ENCODE peak calls at places on chromosomes 12 and 14, in seven cellular contexts. A is small intestine; F is ovary; D is transverse colon; X is CD8-positive, alpha-beta memory T cell; U is heart right ventricle; I is spleen. M is an unnamed sample. For H3K4me1, the result is how much of the 10 kb centered on the place peaks cover.

GRCh38 chr12:16604853-16605252 is 1.1 kb downstream of the LMO3 start:
- DNase-seq in I (no peak), F (no peak), U (peak), A (no peak), D (no peak), X (no peak), M (no peak)

GRCh38 chr12:54153586-54153985 is 35.2 kb downstream of the SMUG1 start:
- DNase-seq in D (no peak), A (no peak), U (no peak), F (no peak), I (no peak), X (no peak), M (no peak)

GRCh38 chr12:25482637-25483036 is 70.4 kb downstream of the LMNTD1 start:
- DNase-seq in U (no peak), F (no peak), A (no peak), D (no peak), I (no peak), X (no peak), M (no peak)

GRCh38 chr12:49609875-49610154 is 4.4 kb upstream of the FAM186B start:
- DNase-seq in D (no peak), U (no peak), A (no peak), X (no peak), F (no peak), I (no peak), M (no peak)

GRCh38 chr12:48583728-48584127 is 13.9 kb upstream of the LALBA start:
- DNase-seq in X (no peak), U (no peak), A (no peak), I (no peak), D (no peak), F (no peak), M (no peak)

GRCh38 chr12:67320614-67321305 is 51.6 kb downstream of the CAND1 start:
- DNase-seq in F (no peak), U (no peak), I (no peak), A (no peak), X (no peak), D (no peak), M (no peak)

GRCh38 chr14:70873627-70874026 is 33.6 kb upstream of the PCNX1 start:
- DNase-seq in I (no peak), A (no peak), U (no peak), D (no peak), X (no peak), F (no peak), M (no peak)

GRCh38 chr12:52010152-52010622 is 3.4 kb downstream of the TAMALIN start:
- DNase-seq in X (no peak), I (peak), U (peak), F (peak), A (no peak), D (peak), M (no peak)

GRCh38 chr14:51004801-51005526 is 60.7 kb upstream of the PYGL start:
- DNase-seq in F (no peak), U (no peak), I (no peak), D (no peak), X (no peak), A (no peak), M (no peak)

GRCh38 chr12:24911284-24911791 is 37.6 kb downstream of the BCAT1 start:
- DNase-seq in F (no peak), X (no peak), A (peak), D (no peak), U (no peak), I (no peak), M (no peak)

GRCh38 chr12:22238211-22238610 is 96.3 kb downstream of the ST8SIA1 start:
- DNase-seq in I (no peak), U (no peak), A (no peak), F (no peak), D (no peak), X (no peak), M (no peak)

GRCh38 chr12:96510306-96510764 is 21.0 kb downstream of the CFAP54 start:
- DNase-seq in A (no peak), X (no peak), D (no peak), U (no peak), I (no peak), F (no peak), M (no peak)

GRCh38 chr14:86652512-86652911 is 1122.6 kb downstream of the FLRT2 start:
- DNase-seq in A (no peak), U (no peak), X (no peak), D (no peak), F (no peak), I (no peak), M (no peak)

GRCh38 chr12:107435072-107435471 is 250.5 kb upstream of the PWP1 start:
- DNase-seq in X (no peak), A (no peak), U (no peak), F (no peak), D (no peak), I (no peak), M (no peak)

GRCh38 chr14:37170993-37171392 is 1.4 kb downstream of the SLC25A21 start:
- DNase-seq in A (no peak), X (no peak), F (no peak), U (no peak), I (no peak), D (no peak), M (no peak)

GRCh38 chr12:101089271-101089670 is 120.8 kb downstream of the SLC5A8 start:
- DNase-seq in D (no peak), A (no peak), U (no peak), I (no peak), F (no peak), X (no peak), M (no peak)

GRCh38 chr14:37588667-37588955 is 6.4 kb downstream of the FOXA1 start:
- DNase-seq in I (no peak), U (no peak), A (no peak), D (peak), X (no peak), F (no peak), M (no peak)

GRCh38 chr12:68001486-68002466 is 12.5 kb downstream of the IFNG-AS1 start:
- DNase-seq in A (no peak), U (no peak), D (no peak), X (no peak), I (no peak), F (no peak), M (no peak)

GRCh38 chr12:6489449-6489848 is 3.6 kb downstream of the MRPL51 start:
- DNase-seq in X (no peak), D (no peak), F (no peak), I (no peak), A (no peak), U (no peak), M (no peak)

GRCh38 chr14:36658091-36659009 is 3.3 kb upstream of the PAX9 start:
- DNase-seq in F (no peak), D (no peak), A (no peak), U (no peak), X (no peak), I (no peak), M (no peak)

GRCh38 chr12:55972045-55972843 is 1.6 kb upstream of the RAB5B start:
- DNase-seq in U (no peak), I (no peak), X (no peak), A (no peak), F (no peak), D (no peak), M (no peak)

GRCh38 chr12:115213538-115213961 is 529.6 kb upstream of the TBX3 start:
- DNase-seq in D (no peak), U (peak), X (no peak), F (no peak), I (no peak), A (no peak), M (no peak)

GRCh38 chr14:58730793-58731464 is 93.2 kb downstream of the DACT1 start:
- DNase-seq in A (no peak), F (no peak), U (no peak), D (no peak), X (no peak), I (no peak), M (no peak)

GRCh38 chr14:74035556-74035955 is 16.4 kb downstream of the BBOF1 start:
- DNase-seq in D (no peak), X (no peak), F (no peak), U (no peak), I (no peak), A (no peak), M (no peak)

GRCh38 chr14:82855912-82856381 is 1322.3 kb upstream of the SEL1L start:
- DNase-seq in X (no peak), F (no peak), U (no peak), I (no peak), D (no peak), A (peak), M (no peak)

GRCh38 chr14:96797943-96798349 is 764 bp downstream of the VRK1 start:
- DNase-seq in D (no peak), X (no peak), F (no peak), U (no peak), A (no peak), I (no peak), M (no peak)

GRCh38 chr14:87097021-87097420 is 896.0 kb downstream of the GALC start:
- DNase-seq in D (no peak), I (no peak), U (no peak), F (no peak), X (no peak), A (no peak), M (no peak)

GRCh38 chr12:20985399-20985798 is 145.6 kb upstream of the SLCO1B1 start:
- DNase-seq in D (no peak), F (no peak), I (no peak), U (no peak), A (no peak), X (no peak), M (no peak)

GRCh38 chr12:47509398-47509851 is 196.4 kb downstream of the RPAP3 start:
- DNase-seq in X (no peak), U (no peak), D (no peak), A (no peak), F (no peak), I (no peak), M (no peak)

GRCh38 chr12:122894173-122895121 is 1.5 kb downstream of the VPS37B start:
- DNase-seq in F (no peak), I (no peak), X (peak), U (no peak), A (peak), D (peak), M (peak)

GRCh38 chr14:49692895-49693737 is at the start of gene KLHDC1:
- DNase-seq in X (peak), A (peak), F (peak), D (peak), I (peak), U (peak), M (peak)
- H3K27ac ChIP-seq in X (peak), A (peak), F (peak), D (peak), I (peak), U (peak), M (peak)

GRCh38 chr12:2853626-2854025 is 3.2 kb downstream of the TEX52 start:
- DNase-seq in U (peak), D (peak), A (peak), I (peak), F (peak), X (no peak), M (peak)
- H3K4me1 ChIP-seq in U (under half), D (under half), A (under half), I (under half), F (under half), X (under half), M (under half)

GRCh38 chr12:57744777-57745484 is at the start of gene TSPAN31:
- DNase-seq in F (peak), X (peak), U (peak), I (peak), D (peak), A (peak), M (peak)

GRCh38 chr12:57744194-57744776 is 554 bp upstream of the TSPAN31 start:
- DNase-seq in D (peak), X (no peak), A (no peak), U (peak), F (peak), I (peak), M (peak)

GRCh38 chr12:57743769-57744168 is 1.1 kb upstream of the TSPAN31 start:
- DNase-seq in F (no peak), D (no peak), X (no peak), I (no peak), A (no peak), U (no peak), M (no peak)

GRCh38 chr12:57745485-57745881 is 644 bp downstream of the TSPAN31 start:
- DNase-seq in A (no peak), X (no peak), I (peak), F (no peak), U (no peak), D (no peak), M (no peak)

GRCh38 chr12:57746025-57746424 is 1.2 kb downstream of the TSPAN31 start:
- DNase-seq in A (no peak), F (no peak), I (no peak), X (no peak), D (no peak), U (no peak), M (no peak)
- H3K4me3 ChIP-seq in A (no peak), F (no peak), I (peak), X (peak), D (peak), U (peak), M (no peak)

GRCh38 chr14:61437383-61437782 is 116.0 kb downstream of the PRKCH start:
- DNase-seq in X (no peak), U (no peak), I (no peak), F (no peak), A (no peak), D (no peak), M (no peak)
- H3K27ac ChIP-seq in X (no peak), U (no peak), I (no peak), F (no peak), A (no peak), D (no peak), M (peak)

GRCh38 chr14:104685216-104685997 is 4.0 kb upstream of the INF2 start:
- DNase-seq in A (peak), X (no peak), D (no peak), F (no peak), U (no peak), I (no peak), M (no peak)

GRCh38 chr14:104687601-104688504 is 1.6 kb upstream of the INF2 start:
- DNase-seq in I (no peak), F (peak), A (peak), X (no peak), U (peak), D (peak), M (no peak)

GRCh38 chr14:104686624-104687517 is 2.5 kb upstream of the INF2 start:
- DNase-seq in X (no peak), A (peak), U (peak), F (peak), I (no peak), D (peak), M (no peak)

GRCh38 chr14:104684449-104684821 is 5.0 kb upstream of the INF2 start:
- DNase-seq in F (no peak), D (no peak), U (no peak), A (no peak), X (no peak), I (no peak), M (no peak)

GRCh38 chr14:104685998-104686610 is 3.3 kb upstream of the INF2 start:
- DNase-seq in A (no peak), F (no peak), X (no peak), I (no peak), U (no peak), D (no peak), M (no peak)
- H3K4me1 ChIP-seq in A (under half), F (under half), X (under half), I (under half), U (under half), D (half or more), M (under half)

DNA sequence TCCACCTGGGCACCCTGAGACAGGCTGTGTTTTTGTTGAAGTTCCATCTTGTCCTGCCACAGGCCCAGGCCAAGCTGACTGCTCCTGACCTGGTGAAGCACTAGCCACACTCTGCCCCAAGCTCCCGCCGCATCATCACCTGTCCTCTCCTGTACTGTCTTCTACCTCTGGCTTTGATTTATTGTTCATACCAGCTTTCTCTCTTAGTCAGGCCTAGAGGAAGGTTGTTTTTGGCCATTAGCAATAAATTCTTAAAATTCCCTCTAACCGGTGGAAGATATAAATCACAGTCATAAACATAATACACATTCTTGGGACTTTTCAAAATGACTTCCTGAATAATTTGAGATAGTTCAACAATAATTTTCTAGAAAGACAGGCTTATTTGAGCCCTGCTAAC is 169.4 kb downstream of the DAD1 start:
- DNase-seq in U (no peak), I (no peak), X (no peak), A (no peak), D (no peak), F (no peak), M (no peak)
- H3K4me3 ChIP-seq in U (no peak), I (no peak), X (no peak), A (no peak), D (no peak), F (no peak), M (no peak)

GRCh38 chr12:106173442-106173841 is 34.7 kb upstream of the NUAK1 start:
- DNase-seq in U (no peak), I (no peak), D (no peak), X (no peak), F (no peak), A (no peak), M (no peak)
- H3K27ac ChIP-seq in U (no peak), I (no peak), D (no peak), X (no peak), F (no peak), A (no peak), M (no peak)

GRCh38 chr12:62272936-62273552 is 12.8 kb downstream of the USP15 start:
- DNase-seq in U (no peak), A (no peak), D (no peak), X (no peak), I (no peak), F (no peak), M (no peak)
- H3K4me1 ChIP-seq in U (half or more), A (under half), D (half or more), X (half or more), I (under half), F (under half), M (under half)

M was measured in effector memory CD4-positive, alpha-beta T cell.